ENCODE peak calls at places on chromosome 2, in five cellular contexts. V is G401; S is fibroblast of lung; O is activated naive CD4-positive, alpha-beta T cell; Y is HL-60. B is an unnamed sample.

GRCh38 chr2:62309465-62310091 is 113.7 kb downstream of the B3GNT2 start:
- DNase-seq in V (peak), S (no peak), O (no peak), Y (no peak), B (peak)

GRCh38 chr2:151809073-151809383 is 19.2 kb downstream of the ARL5A start:
- DNase-seq in V (no peak), S (no peak), O (no peak), Y (no peak), B (no peak)

GRCh38 chr2:23561088-23561487 is 176.1 kb downstream of the KLHL29 start:
- DNase-seq in V (no peak), S (peak), O (no peak), Y (no peak), B (no peak)

GRCh38 chr2:191086707-191087106 is 64.1 kb downstream of the STAT4 start:
- DNase-seq in V (no peak), S (no peak), O (no peak), Y (no peak), B (no peak)

GRCh38 chr2:229910832-229911412 is 10.9 kb downstream of the TRIP12 start:
- DNase-seq in V (no peak), S (no peak), O (no peak), Y (no peak), B (no peak)

GRCh38 chr2:211396815-211397214 is 840.4 kb downstream of the CPS1 start:
- DNase-seq in V (no peak), S (no peak), O (no peak), Y (no peak), B (no peak)

GRCh38 chr2:230872968-230873669 is 8.4 kb downstream of the ITM2C start:
- DNase-seq in V (no peak), S (no peak), O (no peak), Y (no peak), B (no peak)

GRCh38 chr2:3413642-3414041 is 34.1 kb downstream of the TRAPPC12 start:
- DNase-seq in V (no peak), S (no peak), O (no peak), Y (no peak), B (no peak)

GRCh38 chr2:217887841-217888665 is 114.7 kb downstream of the TNS1 start:
- DNase-seq in V (no peak), S (peak), O (no peak), Y (no peak), B (no peak)

GRCh38 chr2:202373490-202373889 is 2.6 kb upstream of the BMPR2 start:
- DNase-seq in V (no peak), S (peak), O (no peak), Y (no peak), B (no peak)